ENCODE peak calls at places on chromosome 18, in five cellular contexts. One of them, this sample, is unnamed.

GRCh38 chr18:60147326-60147725 is 225.2 kb downstream of the MC4R start:
- DNase-seq in HepG2: no peak
- DNase-seq in GM12878: no peak
- DNase-seq in H1: no peak
- DNase-seq in A549: no peak
- DNase-seq in this sample: no peak

GRCh38 chr18:7482342-7482741 is 84.8 kb upstream of the PTPRM start:
- DNase-seq in H1: no peak
- DNase-seq in HepG2: no peak
- DNase-seq in GM12878: no peak
- DNase-seq in A549: no peak
- DNase-seq in this sample: no peak

GRCh38 chr18:53887447-53887846 is 337.0 kb downstream of the MBD2 start:
- DNase-seq in GM12878: no peak
- DNase-seq in A549: no peak
- DNase-seq in HepG2: no peak
- DNase-seq in H1: no peak
- DNase-seq in this sample: no peak

GRCh38 chr18:11031966-11032365 is 117.4 kb downstream of the PIEZO2 start:
- DNase-seq in GM12878: no peak
- DNase-seq in HepG2: no peak
- DNase-seq in H1: no peak
- DNase-seq in A549: no peak
- DNase-seq in this sample: no peak

GRCh38 chr18:12079504-12080237 is 14.0 kb upstream of the ANKRD62 start:
- DNase-seq in H1: no peak
- DNase-seq in A549: no peak
- DNase-seq in HepG2: peak
- DNase-seq in GM12878: no peak
- DNase-seq in this sample: peak

GRCh38 chr18:46950064-46950656 is 32.8 kb downstream of the KATNAL2 start:
- DNase-seq in H1: no peak
- DNase-seq in HepG2: peak
- DNase-seq in GM12878: no peak
- DNase-seq in A549: peak
- DNase-seq in this sample: no peak

GRCh38 chr18:44507729-44508325 is 172.9 kb upstream of the SETBP1 start:
- DNase-seq in H1: no peak
- DNase-seq in HepG2: no peak
- DNase-seq in GM12878: peak
- DNase-seq in A549: no peak
- DNase-seq in this sample: no peak

GRCh38 chr18:80184243-80184772 is 63.0 kb downstream of the PARD6G start:
- DNase-seq in H1: no peak
- DNase-seq in GM12878: no peak
- DNase-seq in HepG2: no peak
- DNase-seq in A549: no peak
- DNase-seq in this sample: no peak

GRCh38 chr18:11591957-11592356 is 17.4 kb upstream of the SLC35G4 start:
- DNase-seq in A549: no peak
- DNase-seq in GM12878: no peak
- DNase-seq in HepG2: no peak
- DNase-seq in H1: no peak
- DNase-seq in this sample: no peak

GRCh38 chr18:6614952-6615351 is 114.6 kb upstream of the ARHGAP28 start:
- DNase-seq in A549: no peak
- DNase-seq in HepG2: no peak
- DNase-seq in H1: no peak
- DNase-seq in GM12878: no peak
- DNase-seq in this sample: no peak

GRCh38 chr18:2848145-2848878 is 1.5 kb downstream of the EMILIN2 start:
- DNase-seq in GM12878: no peak
- DNase-seq in HepG2: no peak
- DNase-seq in H1: no peak
- DNase-seq in A549: no peak
- DNase-seq in this sample: no peak

GRCh38 chr18:47215554-47216138 is 35.8 kb downstream of the SKOR2 start:
- DNase-seq in H1: no peak
- DNase-seq in GM12878: peak
- DNase-seq in A549: peak
- DNase-seq in HepG2: peak
- DNase-seq in this sample: peak

GRCh38 chr18:48892146-48892855 is 58.5 kb downstream of the SMAD7 start:
- DNase-seq in H1: no peak
- DNase-seq in A549: no peak
- DNase-seq in GM12878: no peak
- DNase-seq in HepG2: no peak
- DNase-seq in this sample: no peak

GRCh38 chr18:5431836-5432575 is 111.8 kb downstream of the EPB41L3 start:
- DNase-seq in GM12878: no peak
- DNase-seq in HepG2: no peak
- DNase-seq in H1: no peak
- DNase-seq in A549: no peak
- DNase-seq in this sample: no peak

GRCh38 chr18:53843113-53843512 is 381.4 kb downstream of the MBD2 start:
- DNase-seq in HepG2: no peak
- DNase-seq in A549: no peak
- DNase-seq in H1: no peak
- DNase-seq in GM12878: no peak
- DNase-seq in this sample: no peak

GRCh38 chr18:79763407-79763806 is 34.3 kb upstream of the KCNG2 start:
- DNase-seq in HepG2: no peak
- DNase-seq in GM12878: no peak
- DNase-seq in A549: no peak
- DNase-seq in H1: no peak
- DNase-seq in this sample: no peak

GRCh38 chr18:44123743-44124142 is 556.9 kb upstream of the SETBP1 start:
- DNase-seq in A549: no peak
- DNase-seq in HepG2: no peak
- DNase-seq in H1: no peak
- DNase-seq in GM12878: no peak
- DNase-seq in this sample: no peak

GRCh38 chr18:76488190-76488589 is 6.9 kb downstream of the ZNF516 start:
- DNase-seq in HepG2: no peak
- DNase-seq in H1: no peak
- DNase-seq in GM12878: no peak
- DNase-seq in A549: no peak
- DNase-seq in this sample: peak

GRCh38 chr18:61921621-61922235 is 28.9 kb upstream of the RNF152 start:
- DNase-seq in H1: no peak
- DNase-seq in A549: no peak
- DNase-seq in HepG2: no peak
- DNase-seq in GM12878: no peak
- DNase-seq in this sample: peak

GRCh38 chr18:78726326-78727056 is 253.1 kb upstream of the SALL3 start:
- DNase-seq in H1: no peak
- DNase-seq in A549: no peak
- DNase-seq in HepG2: no peak
- DNase-seq in GM12878: no peak
- DNase-seq in this sample: no peak

GRCh38 chr18:25175558-25175957 is 176.4 kb downstream of the ZNF521 start:
- DNase-seq in HepG2: no peak
- DNase-seq in A549: no peak
- DNase-seq in GM12878: no peak
- DNase-seq in H1: no peak
- DNase-seq in this sample: no peak

GRCh38 chr18:60445341-60445740 is 72.8 kb upstream of the MC4R start:
- DNase-seq in A549: no peak
- DNase-seq in HepG2: no peak
- DNase-seq in GM12878: no peak
- DNase-seq in H1: no peak
- DNase-seq in this sample: peak

GRCh38 chr18:73124165-73124564 is 256.4 kb upstream of the NETO1 start:
- DNase-seq in HepG2: no peak
- DNase-seq in H1: no peak
- DNase-seq in GM12878: no peak
- DNase-seq in A549: no peak
- DNase-seq in this sample: peak

GRCh38 chr18:11689972-11690570 is 1.0 kb downstream of the GNAL start:
- DNase-seq in GM12878: no peak
- DNase-seq in H1: no peak
- DNase-seq in HepG2: no peak
- DNase-seq in A549: peak
- DNase-seq in this sample: peak

GRCh38 chr18:80202264-80202998 is 44.9 kb downstream of the PARD6G start:
- DNase-seq in A549: no peak
- DNase-seq in GM12878: peak
- DNase-seq in HepG2: no peak
- DNase-seq in H1: peak
- DNase-seq in this sample: no peak

GRCh38 chr18:49788327-49788908 is 24.9 kb downstream of the ACAA2 start:
- DNase-seq in A549: peak
- DNase-seq in GM12878: peak
- DNase-seq in HepG2: no peak
- DNase-seq in H1: no peak
- DNase-seq in this sample: peak

DNA sequence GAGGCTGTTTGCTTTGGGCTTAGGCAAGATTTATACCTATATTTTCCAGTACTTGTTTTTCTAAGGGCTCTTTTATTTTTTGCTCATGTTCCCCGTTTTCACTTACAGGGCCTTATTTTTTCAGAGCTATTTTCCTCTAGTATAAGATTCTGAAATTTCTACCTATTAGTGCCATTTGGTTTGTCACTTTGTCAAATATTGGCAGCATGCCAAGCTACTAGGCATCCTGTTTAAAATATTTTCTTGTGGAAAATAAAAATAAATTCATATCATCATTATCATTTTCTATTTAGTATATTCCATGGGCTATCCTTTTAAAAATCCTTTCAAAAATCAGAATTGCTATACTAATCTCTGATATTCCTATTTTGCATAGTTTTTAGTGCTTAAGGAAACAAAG is 64.8 kb upstream of the CHST9 start:
- DNase-seq in A549: no peak
- DNase-seq in HepG2: no peak
- DNase-seq in H1: no peak
- DNase-seq in GM12878: no peak
- DNase-seq in this sample: no peak
- TF ChIP-seq RFX5 in A549: no peak
- TF ChIP-seq RFX5 in HepG2: no peak
- TF ChIP-seq RFX5 in H1: no peak
- TF ChIP-seq RFX5 in GM12878: no peak
- TF ChIP-seq RFX5 in this sample: no peak

GRCh38 chr18:56309104-56309503 is 329.3 kb downstream of the TXNL1 start:
- DNase-seq in A549: no peak
- DNase-seq in H1: no peak
- DNase-seq in GM12878: no peak
- DNase-seq in HepG2: no peak
- DNase-seq in this sample: peak
- TF ChIP-seq RFX5 in A549: no peak
- TF ChIP-seq RFX5 in H1: no peak
- TF ChIP-seq RFX5 in GM12878: no peak
- TF ChIP-seq RFX5 in HepG2: no peak
- TF ChIP-seq RFX5 in this sample: no peak

GRCh38 chr18:42028232-42028832 is 73.3 kb downstream of the PIK3C3 start:
- DNase-seq in H1: no peak
- DNase-seq in A549: peak
- DNase-seq in HepG2: peak
- DNase-seq in GM12878: no peak
- DNase-seq in this sample: peak
- TF ChIP-seq RFX5 in H1: no peak
- TF ChIP-seq RFX5 in A549: no peak
- TF ChIP-seq RFX5 in HepG2: no peak
- TF ChIP-seq RFX5 in GM12878: no peak
- TF ChIP-seq RFX5 in this sample: no peak

GRCh38 chr18:51339866-51340265 is 142.4 kb upstream of the MEX3C start:
- DNase-seq in A549: no peak
- DNase-seq in GM12878: no peak
- DNase-seq in HepG2: no peak
- DNase-seq in H1: no peak
- DNase-seq in this sample: no peak
- TF ChIP-seq RFX5 in A549: no peak
- TF ChIP-seq RFX5 in GM12878: no peak
- TF ChIP-seq RFX5 in HepG2: no peak
- TF ChIP-seq RFX5 in H1: no peak
- TF ChIP-seq RFX5 in this sample: no peak

DNA sequence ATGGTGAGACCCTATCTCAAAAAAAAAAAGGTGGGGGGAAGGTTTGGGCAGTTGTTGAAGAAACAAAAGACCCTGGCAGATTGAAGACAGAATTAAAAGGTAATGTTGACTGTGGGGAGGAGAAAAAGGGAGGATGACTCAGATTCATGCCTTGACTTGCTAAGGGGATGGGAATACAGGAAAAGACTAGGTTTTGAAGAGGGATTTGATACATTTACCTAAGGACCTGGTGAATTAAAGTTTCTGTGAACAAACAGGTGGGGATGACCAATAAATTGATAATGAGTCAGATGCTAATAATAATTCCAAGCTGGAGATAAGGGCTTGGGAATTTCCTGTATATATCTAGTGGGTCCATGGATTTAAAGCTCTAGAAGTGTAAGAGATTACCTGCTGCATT is 27.6 kb downstream of the TTR start:
- DNase-seq in GM12878: no peak
- DNase-seq in H1: no peak
- DNase-seq in A549: no peak
- DNase-seq in HepG2: no peak
- DNase-seq in this sample: no peak
- TF ChIP-seq RFX5 in GM12878: no peak
- TF ChIP-seq RFX5 in H1: no peak
- TF ChIP-seq RFX5 in A549: no peak
- TF ChIP-seq RFX5 in HepG2: no peak
- TF ChIP-seq RFX5 in this sample: no peak

GRCh38 chr18:9849407-9849961 is 36.3 kb upstream of the TXNDC2 start:
- DNase-seq in H1: no peak
- DNase-seq in GM12878: no peak
- DNase-seq in A549: no peak
- DNase-seq in HepG2: no peak
- DNase-seq in this sample: no peak
- TF ChIP-seq RFX5 in H1: no peak
- TF ChIP-seq RFX5 in GM12878: no peak
- TF ChIP-seq RFX5 in A549: no peak
- TF ChIP-seq RFX5 in HepG2: no peak
- TF ChIP-seq RFX5 in this sample: no peak